ENCODE peak calls at places on chromosomes 1 and 21, in nine cellular contexts. Q is thoracic aorta, W is left ventricle myocardium inferior, M is upper lobe of left lung, D is heart right ventricle, K is AG04450, H is suprapubic skin, V is GM23248, O is heart left ventricle. G is an unnamed sample.
A peak's percentile ranks its signal among the peaks of the same experiment; 100 is the strongest.

GRCh38 chr1:22547818-22548454 is 15.4 kb upstream of the EPHA8 start:
- DNase-seq in Q (no peak), W (no peak), M (no peak), D (no peak), V (no peak), H (no peak), O (no peak), K (no peak), G (no peak)

GRCh38 chr1:112704908-112705627 is 1.9 kb downstream of the RHOC start:
- DNase-seq in M (peak; percentile 94), W (peak; percentile 90), Q (peak; percentile 84), K (peak; percentile 85), H (peak; percentile 91), V (peak; percentile 95), O (peak; percentile 94), D (peak; percentile 85), G (peak; percentile 91)

GRCh38 chr1:58035523-58035922 is 511.0 kb downstream of the OMA1 start:
- DNase-seq in D (no peak), M (no peak), O (no peak), W (no peak), H (no peak), Q (no peak), V (peak; percentile 32), K (no peak), G (no peak)

GRCh38 chr1:145688328-145688727 is 18.8 kb downstream of the PDZK1 start:
- DNase-seq in M (no peak), H (no peak), Q (no peak), K (no peak), W (no peak), O (no peak), D (no peak), V (no peak), G (no peak)

GRCh38 chr1:24201941-24202440 is 14.9 kb upstream of the IFNLR1 start:
- DNase-seq in K (peak; percentile 69), V (peak; percentile 92), W (peak; percentile 62), M (peak; percentile 81), H (peak; percentile 95), D (peak; percentile 44), O (peak; percentile 73), Q (peak; percentile 57), G (peak; percentile 97)

GRCh38 chr1:3858231-3858981 is 1.1 kb downstream of the DFFB start:
- DNase-seq in M (peak; percentile 41), W (no peak), O (no peak), H (no peak), D (no peak), K (no peak), Q (no peak), V (peak; percentile 75), G (no peak)

GRCh38 chr1:31811605-31812004 is 4.2 kb downstream of the SPOCD1 start:
- DNase-seq in M (no peak), W (no peak), O (no peak), D (no peak), V (peak; percentile 83), K (no peak), Q (no peak), H (peak; percentile 65), G (no peak)

GRCh38 chr1:162753998-162754585 is 36.4 kb upstream of the HSD17B7 start:
- DNase-seq in Q (no peak), D (no peak), W (no peak), M (no peak), H (no peak), O (no peak), K (no peak), V (peak; percentile 48), G (no peak)

GRCh38 chr1:117127840-117128239 is 6.3 kb upstream of the TRIM45 start:
- DNase-seq in H (no peak), D (no peak), M (peak; percentile 63), V (peak; percentile 47), W (no peak), K (no peak), Q (no peak), O (no peak), G (no peak)

GRCh38 chr1:34842952-34843371 is 16.6 kb downstream of the SMIM12 start:
- DNase-seq in M (peak; percentile 20), V (no peak), K (no peak), D (no peak), H (peak; percentile 43), W (no peak), Q (no peak), O (no peak), G (no peak)

GRCh38 chr1:217660353-217661062 is 29.4 kb downstream of the SPATA17 start:
- DNase-seq in W (no peak), V (peak; percentile 92), D (no peak), M (no peak), O (no peak), Q (no peak), K (peak; percentile 70), H (no peak), G (no peak)

GRCh38 chr1:206909167-206909882 is 12.1 kb downstream of the IL24 start:
- DNase-seq in V (peak; percentile 53), M (peak; percentile 91), D (peak; percentile 23), O (peak; percentile 28), W (peak; percentile 48), H (peak; percentile 80), Q (no peak), K (no peak), G (peak; percentile 44)

GRCh38 chr21:27171704-27172103 is 204.8 kb upstream of the ADAMTS5 start:
- DNase-seq in V (peak; percentile 74), M (no peak), H (no peak), K (no peak), Q (no peak), W (no peak), O (no peak), D (no peak), G (no peak)

GRCh38 chr21:25329227-25329626 is 278.1 kb downstream of the MRPL39 start:
- DNase-seq in K (peak; percentile 59), O (no peak), W (no peak), V (peak; percentile 85), H (no peak), Q (no peak), M (no peak), D (no peak), G (no peak)
- H3K9me3 ChIP-seq in K (no peaks in the 10 kb centered on the region), O (no peaks in the 10 kb centered on the region), W (no peaks in the 10 kb centered on the region), V (no peaks in the 10 kb centered on the region), H (no peaks in the 10 kb centered on the region), Q (no peaks in the 10 kb centered on the region), M (no peaks in the 10 kb centered on the region), D (no peaks in the 10 kb centered on the region), G (no peaks in the 10 kb centered on the region)

GRCh38 chr21:34333150-34333739 is 30.6 kb upstream of the KCNE2 start:
- DNase-seq in D (no peak), K (no peak), W (no peak), H (peak; percentile 28), M (no peak), O (no peak), V (no peak), Q (no peak), G (no peak)
- H3K9me3 ChIP-seq in D (no peaks in the 10 kb centered on the region), K (peaks cover 3% of the 10 kb centered on the region), W (no peaks in the 10 kb centered on the region), H (no peaks in the 10 kb centered on the region), M (no peaks in the 10 kb centered on the region), O (no peaks in the 10 kb centered on the region), V (no peaks in the 10 kb centered on the region), Q (no peaks in the 10 kb centered on the region), G (no peaks in the 10 kb centered on the region)

GRCh38 chr1:164369698-164370365 is 189.2 kb upstream of the PBX1 start:
- DNase-seq in K (no peak), M (no peak), O (peak; percentile 17), V (no peak), Q (no peak), W (no peak), H (no peak), D (peak; percentile 13), G (no peak)

GRCh38 chr1:164360265-164360664 is 198.7 kb upstream of the PBX1 start:
- DNase-seq in K (no peak), O (no peak), Q (no peak), H (no peak), D (no peak), V (no peak), W (no peak), M (no peak), G (no peak)

GRCh38 chr1:164363980-164364379 is 195.0 kb upstream of the PBX1 start:
- DNase-seq in M (no peak), H (no peak), K (no peak), V (no peak), O (peak; percentile 19), Q (no peak), W (no peak), D (no peak), G (no peak)

GRCh38 chr1:164361927-164362326 is 197.1 kb upstream of the PBX1 start:
- DNase-seq in W (peak; percentile 43), V (no peak), D (peak; percentile 18), H (no peak), Q (no peak), O (peak; percentile 27), K (no peak), M (no peak), G (no peak)

GRCh38 chr1:164366014-164366413 is 193.0 kb upstream of the PBX1 start:
- DNase-seq in D (no peak), O (no peak), Q (no peak), M (no peak), W (no peak), K (no peak), H (no peak), V (no peak), G (no peak)
- H3K9me3 ChIP-seq in D (peaks cover 20% of the 10 kb centered on the region), O (no peaks in the 10 kb centered on the region), Q (peaks cover 5% of the 10 kb centered on the region), M (no peaks in the 10 kb centered on the region), W (peaks cover 30% of the 10 kb centered on the region), K (no peaks in the 10 kb centered on the region), H (peaks cover 6% of the 10 kb centered on the region), V (no peaks in the 10 kb centered on the region), G (peaks cover 9% of the 10 kb centered on the region)

GRCh38 chr1:2830761-2831425 is 29.4 kb upstream of the TTC34 start:
- DNase-seq in M (no peak), Q (no peak), V (no peak), H (no peak), D (no peak), K (no peak), O (no peak), W (no peak), G (no peak)

GRCh38 chr1:2829846-2830615 is 28.5 kb upstream of the TTC34 start:
- DNase-seq in K (no peak), H (no peak), M (no peak), V (no peak), Q (no peak), W (no peak), O (no peak), D (no peak), G (no peak)

GRCh38 chr1:2832506-2833453 is 31.3 kb upstream of the TTC34 start:
- DNase-seq in O (no peak), V (no peak), D (no peak), H (no peak), Q (no peak), W (no peak), M (no peak), K (no peak), G (no peak)

GRCh38 chr1:2833454-2834145 is 32.1 kb upstream of the TTC34 start:
- DNase-seq in Q (no peak), D (no peak), O (no peak), M (no peak), V (no peak), H (no peak), K (no peak), W (no peak), G (no peak)

DNA sequence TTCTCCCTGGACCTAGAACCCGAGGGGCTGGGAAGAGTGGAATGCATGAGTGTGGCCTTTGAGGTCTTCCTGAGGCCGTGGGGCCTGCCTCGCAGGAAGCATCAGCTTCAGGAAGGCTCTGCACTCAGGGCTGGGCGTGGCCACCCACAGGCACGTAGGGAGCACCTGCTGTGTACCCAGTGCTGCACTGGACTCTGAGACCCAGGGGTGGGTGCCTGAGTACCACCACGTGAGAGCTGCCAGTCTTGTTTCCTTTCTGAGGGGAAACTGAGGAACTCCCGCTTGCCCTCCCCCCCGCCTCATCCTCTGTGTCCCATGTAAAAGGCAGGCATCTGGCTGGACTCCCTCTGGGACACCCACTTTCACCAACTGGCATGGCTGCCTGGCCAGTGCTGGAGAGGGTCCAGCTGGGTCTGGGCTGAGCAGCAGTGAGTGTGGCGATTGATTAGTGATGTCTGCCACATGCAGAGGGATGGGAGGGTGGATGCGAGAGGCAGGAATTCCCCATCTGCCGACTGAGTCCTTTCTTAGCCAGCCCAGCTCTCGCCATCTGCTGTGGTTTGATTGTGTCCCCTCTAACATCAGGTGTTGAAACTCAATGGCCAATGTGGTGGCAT is 30.2 kb upstream of the TTC34 start:
- DNase-seq in Q (no peak), K (no peak), M (no peak), H (no peak), D (no peak), W (no peak), O (no peak), V (no peak), G (no peak)
- H3K9me3 ChIP-seq in Q (no peaks in the 10 kb centered on the region), K (peaks cover 95% of the 10 kb centered on the region), M (peaks cover 8% of the 10 kb centered on the region), H (no peaks in the 10 kb centered on the region), D (peaks cover 23% of the 10 kb centered on the region), W (peaks cover 21% of the 10 kb centered on the region), O (no peaks in the 10 kb centered on the region), V (no peaks in the 10 kb centered on the region), G (no peaks in the 10 kb centered on the region)